ENCODE peak calls at places on chromosome 18, in nine cellular contexts. D, Z, Q, J, Y, H, O, L and S are unnamed samples.

GRCh38 chr18:12639990-12640880 is 17.7 kb downstream of the SPIRE1 start:
- DNase-seq in O (peak), D (no peak), J (no peak), H (no peak), Z (no peak), Q (peak), L (no peak), Y (no peak), S (peak)

GRCh38 chr18:43563780-43564179 is 286.5 kb upstream of the SYT4 start:
- DNase-seq in H (no peak), L (peak), O (peak), Y (no peak), J (no peak), D (peak), Q (peak), Z (peak), S (peak)

GRCh38 chr18:63828120-63828519 is 52.9 kb downstream of the SERPINB7 start:
- DNase-seq in L (no peak), H (no peak), Y (no peak), J (no peak), Q (no peak), D (no peak), O (no peak), Z (no peak), S (no peak)

GRCh38 chr18:49178736-49179135 is 228.0 kb upstream of the SMAD7 start:
- DNase-seq in H (no peak), Y (no peak), Q (no peak), L (no peak), O (no peak), J (no peak), Z (no peak), D (peak), S (peak)

GRCh38 chr18:78521136-78521535 is 458.5 kb upstream of the SALL3 start:
- DNase-seq in J (no peak), D (no peak), O (no peak), H (no peak), Z (no peak), L (no peak), Q (no peak), Y (no peak), S (no peak)

GRCh38 chr18:57073516-57074187 is 73.2 kb upstream of the BOD1L2 start:
- DNase-seq in Y (no peak), J (no peak), Z (no peak), H (no peak), O (no peak), Q (no peak), L (no peak), D (no peak), S (no peak)

GRCh38 chr18:46392576-46392975 is 264.4 kb downstream of the LOXHD1 start:
- DNase-seq in Y (no peak), O (no peak), L (no peak), J (no peak), H (no peak), Z (no peak), D (no peak), Q (no peak), S (no peak)

GRCh38 chr18:77572537-77572936 is 322.9 kb downstream of the GALR1 start:
- DNase-seq in Y (no peak), J (no peak), H (no peak), Z (no peak), L (no peak), Q (no peak), D (no peak), O (no peak), S (no peak)

GRCh38 chr18:13159579-13159978 is 59.0 kb upstream of the LDLRAD4 start:
- DNase-seq in Y (no peak), L (peak), Z (no peak), O (peak), D (peak), J (no peak), Q (peak), H (no peak), S (peak)

GRCh38 chr18:48839819-48840490 is 110.8 kb downstream of the SMAD7 start:
- DNase-seq in Y (no peak), O (no peak), H (peak), L (no peak), Z (no peak), Q (no peak), J (peak), D (no peak), S (no peak)

GRCh38 chr18:76410660-76411417 is 84.2 kb downstream of the ZNF516 start:
- DNase-seq in Q (no peak), L (no peak), Z (no peak), Y (no peak), O (no peak), D (no peak), J (no peak), H (no peak), S (no peak)

GRCh38 chr18:76357585-76358265 is 137.3 kb downstream of the ZNF516 start:
- DNase-seq in Q (no peak), Y (no peak), O (peak), H (no peak), D (no peak), J (no peak), L (no peak), Z (no peak), S (peak)

GRCh38 chr18:49055787-49056186 is 105.0 kb upstream of the SMAD7 start:
- DNase-seq in Y (peak), Z (peak), D (no peak), H (peak), Q (peak), J (no peak), L (peak), O (peak), S (peak)

GRCh38 chr18:68244786-68245185 is 470.1 kb downstream of the TMX3 start:
- DNase-seq in Q (peak), D (no peak), O (peak), H (no peak), L (no peak), Z (no peak), J (no peak), Y (no peak), S (peak)

GRCh38 chr18:2979027-2979570 is 33.8 kb downstream of the LPIN2 start:
- DNase-seq in Q (peak), D (no peak), J (no peak), Y (no peak), H (no peak), Z (no peak), O (peak), L (no peak), S (peak)

GRCh38 chr18:78686976-78687685 is 292.5 kb upstream of the SALL3 start:
- DNase-seq in H (no peak), O (no peak), L (no peak), Z (no peak), Q (no peak), J (no peak), D (no peak), Y (no peak), S (no peak)

GRCh38 chr18:12044591-12044990 is 49.1 kb upstream of the ANKRD62 start:
- DNase-seq in H (no peak), D (no peak), Y (no peak), O (peak), L (no peak), Z (no peak), J (no peak), Q (peak), S (no peak)

GRCh38 chr18:46680784-46681695 is 24.0 kb upstream of the LOXHD1 start:
- DNase-seq in J (no peak), Y (no peak), D (no peak), Q (no peak), Z (no peak), L (no peak), H (no peak), O (no peak), S (no peak)

GRCh38 chr18:27948981-27949380 is 227.9 kb downstream of the CDH2 start:
- DNase-seq in D (no peak), J (no peak), O (peak), H (no peak), Z (no peak), Y (no peak), L (no peak), Q (peak), S (no peak)

GRCh38 chr18:75408554-75409506 is 18.7 kb downstream of the SMIM21 start:
- DNase-seq in L (peak), J (no peak), Q (peak), O (peak), D (no peak), Z (no peak), H (no peak), Y (no peak), S (peak)

GRCh38 chr18:41721103-41721502 is 233.9 kb upstream of the PIK3C3 start:
- DNase-seq in D (no peak), O (no peak), Z (no peak), L (no peak), Q (no peak), H (no peak), Y (no peak), J (no peak), S (no peak)

DNA sequence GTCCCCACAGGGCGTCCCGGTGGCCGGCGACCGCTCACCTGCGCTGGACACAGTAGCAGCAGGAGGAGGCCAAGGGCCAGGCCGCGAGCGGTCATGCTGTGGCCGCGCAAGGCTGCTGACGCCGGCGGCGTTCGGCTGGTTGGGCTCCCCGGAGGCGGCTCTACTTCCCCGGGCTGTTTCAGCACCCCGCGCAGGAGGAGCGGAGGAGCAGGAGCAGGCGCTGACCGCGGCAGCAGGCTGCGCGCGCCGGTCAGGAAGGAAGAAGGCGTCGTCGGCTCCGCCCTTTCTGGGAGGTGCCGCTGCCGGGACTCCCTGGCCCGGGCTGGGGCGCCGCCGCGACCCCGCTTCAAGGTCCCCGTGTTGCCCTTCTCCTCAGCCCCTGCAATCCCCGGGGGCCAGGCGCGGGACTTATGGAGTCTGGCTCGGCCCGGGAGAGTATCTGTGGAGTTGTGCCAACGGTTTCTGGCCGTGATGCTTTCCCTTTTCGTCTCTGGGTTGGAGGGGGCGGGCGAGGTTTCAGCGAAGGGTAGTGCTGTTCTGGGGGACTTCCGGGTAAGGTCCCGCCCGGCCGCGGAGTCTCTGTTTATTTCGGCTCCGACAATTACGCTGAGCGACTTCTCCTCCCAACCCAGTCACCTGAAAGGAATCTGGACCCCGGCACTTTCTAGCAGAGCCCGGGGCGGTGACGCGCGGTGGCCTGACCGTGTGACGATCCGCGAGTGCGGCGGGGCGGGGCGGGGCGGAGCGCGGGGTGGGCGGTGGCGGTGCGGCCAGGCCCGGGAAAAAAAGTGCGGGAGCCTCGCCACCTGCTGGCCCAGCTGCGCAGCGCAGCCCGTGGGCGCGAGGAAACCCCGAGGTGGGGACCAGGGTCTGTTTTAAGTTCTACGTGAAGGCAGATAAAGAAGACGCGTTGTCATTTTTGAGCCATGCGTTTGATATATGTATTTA is at the start of gene NPC1:
- DNase-seq in Z (peak), Q (peak), H (peak), O (peak), Y (peak), J (peak), D (peak), L (peak), S (peak)
- TF ChIP-seq CTCF in Z (peak), Q (peak), H (peak), O (peak), Y (peak), J (peak), D (peak), L (peak), S (peak)

GRCh38 chr18:5632041-5632440 is 88.2 kb upstream of the EPB41L3 start:
- DNase-seq in Y (no peak), L (no peak), Z (no peak), Q (no peak), J (no peak), H (no peak), D (no peak), O (no peak), S (no peak)

GRCh38 chr18:5628512-5629255 is 84.9 kb upstream of the EPB41L3 start:
- DNase-seq in J (peak), Y (peak), Z (peak), H (peak), D (peak), Q (peak), L (no peak), O (peak), S (peak)

GRCh38 chr18:5630057-5630765 is 86.4 kb upstream of the EPB41L3 start:
- DNase-seq in L (no peak), D (peak), Q (no peak), Z (peak), J (peak), H (peak), O (peak), Y (peak), S (peak)

GRCh38 chr18:5627756-5628511 is 84.1 kb upstream of the EPB41L3 start:
- DNase-seq in H (no peak), Z (no peak), Y (no peak), O (no peak), J (no peak), D (no peak), L (no peak), Q (no peak), S (no peak)

DNA sequence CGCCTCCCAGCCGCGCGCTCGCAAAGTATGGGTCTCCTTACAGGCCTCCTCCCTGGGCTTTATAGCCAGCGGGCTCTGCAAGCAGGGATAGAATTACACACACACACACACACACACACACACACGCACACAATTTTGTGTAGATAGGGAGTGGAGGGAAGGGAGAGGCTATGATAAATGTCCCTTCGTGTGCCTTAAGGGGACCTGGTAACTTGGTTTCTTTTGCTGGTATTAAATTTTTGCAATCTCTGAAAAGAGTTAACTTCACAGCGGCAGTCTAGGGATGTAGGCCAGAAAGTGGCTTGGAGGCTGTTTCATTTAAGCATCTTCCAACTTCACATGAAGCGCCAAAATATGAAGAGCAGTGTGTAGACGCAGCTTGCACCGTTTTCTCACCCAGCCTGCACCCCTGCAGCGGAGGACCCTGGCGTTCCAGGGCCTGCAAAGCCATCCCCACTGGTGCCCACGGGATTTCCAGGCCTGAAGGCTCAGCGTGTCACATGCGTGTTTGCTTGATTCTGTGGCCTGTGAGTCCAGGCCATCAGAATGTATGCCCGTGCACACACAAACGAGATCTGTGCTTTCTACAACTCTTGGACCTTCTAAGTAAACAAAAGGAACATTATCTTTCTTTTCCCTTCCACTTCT is 87.1 kb upstream of the EPB41L3 start:
- DNase-seq in Y (no peak), H (no peak), O (no peak), D (no peak), J (no peak), Q (peak), Z (peak), L (no peak), S (no peak)
- H3K4me3 ChIP-seq in Y (peak), H (peak), O (no peak), D (peak), J (no peak), Q (no peak), Z (no peak), L (no peak), S (no peak)

GRCh38 chr18:10537765-10538164 is 11.9 kb downstream of the NAPG start:
- DNase-seq in H (no peak), D (no peak), O (no peak), Z (no peak), Y (no peak), Q (no peak), L (no peak), J (no peak), S (no peak)
- TF ChIP-seq CTCF in H (no peak), D (no peak), O (no peak), Z (no peak), Y (no peak), Q (no peak), L (no peak), J (no peak), S (no peak)

DNA sequence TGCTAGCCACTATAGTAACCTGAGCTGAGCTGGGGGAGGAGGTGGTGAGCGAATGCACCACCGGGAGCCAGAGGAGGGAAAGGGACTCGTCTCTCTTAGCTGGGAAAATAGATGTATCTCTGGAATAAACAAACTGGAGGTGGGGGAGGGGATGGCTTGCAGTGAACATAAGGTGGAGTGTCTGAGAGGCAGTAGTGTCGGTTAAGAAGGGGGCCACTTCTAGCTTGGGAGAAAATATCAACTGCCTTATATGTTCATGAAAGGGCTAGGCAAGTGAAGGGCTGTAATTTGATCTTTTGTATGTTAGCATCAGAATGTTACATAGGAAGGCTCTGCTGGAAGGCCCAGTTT is 2.2 kb downstream of the SETBP1 start:
- DNase-seq in J (peak), L (no peak), H (no peak), D (peak), Z (no peak), Q (no peak), Y (no peak), O (peak), S (no peak)
- H3K4me3 ChIP-seq in J (peak), L (peak), H (peak), D (peak), Z (no peak), Q (no peak), Y (peak), O (peak), S (peak)

GRCh38 chr18:33757037-33757436 is 179.0 kb downstream of the ASXL3 start:
- DNase-seq in L (no peak), D (no peak), Y (no peak), Z (no peak), Q (peak), J (no peak), O (peak), H (no peak), S (peak)

GRCh38 chr18:33749831-33750230 is 171.8 kb downstream of the ASXL3 start:
- DNase-seq in J (no peak), Q (no peak), Z (no peak), D (no peak), Y (no peak), H (no peak), L (no peak), O (no peak), S (no peak)

GRCh38 chr18:33755918-33756590 is 178.0 kb downstream of the ASXL3 start:
- DNase-seq in H (no peak), J (no peak), Q (peak), D (no peak), Z (no peak), L (peak), Y (no peak), O (peak), S (peak)

GRCh38 chr18:33746261-33746660 is 168.2 kb downstream of the ASXL3 start:
- DNase-seq in L (no peak), D (no peak), H (no peak), Z (no peak), O (no peak), J (no peak), Q (no peak), Y (no peak), S (no peak)

GRCh38 chr18:33751613-33752221 is 173.7 kb downstream of the ASXL3 start:
- DNase-seq in L (no peak), D (peak), Q (no peak), Z (no peak), J (no peak), H (no peak), O (peak), Y (no peak), S (peak)
- TF ChIP-seq CTCF in L (peak), D (peak), Q (peak), Z (peak), J (peak), H (peak), O (peak), Y (peak), S (peak)

GRCh38 chr18:55544028-55544427 is 44.0 kb downstream of the TCF4 start:
- DNase-seq in Z (no peak), Y (no peak), D (no peak), O (no peak), Q (no peak), H (no peak), L (no peak), J (no peak), S (no peak)
- H3K4me3 ChIP-seq in Z (no peak), Y (no peak), D (no peak), O (no peak), Q (no peak), H (no peak), L (no peak), J (no peak), S (no peak)

GRCh38 chr18:74289946-74290478 is 1.8 kb downstream of the CYB5A start:
- DNase-seq in O (no peak), Y (no peak), Q (no peak), Z (no peak), H (no peak), L (no peak), J (no peak), D (no peak), S (no peak)

GRCh38 chr18:74289137-74289536 is 2.6 kb downstream of the CYB5A start:
- DNase-seq in Y (no peak), Z (no peak), J (no peak), Q (no peak), D (no peak), O (peak), H (no peak), L (no peak), S (peak)

GRCh38 chr18:74292541-74292858 is 737 bp upstream of the CYB5A start:
- DNase-seq in O (no peak), H (no peak), D (no peak), Z (no peak), Y (no peak), L (no peak), J (no peak), Q (no peak), S (no peak)

GRCh38 chr18:74291771-74292540 is at the start of gene CYB5A:
- DNase-seq in L (peak), Z (peak), H (peak), D (peak), Y (peak), J (peak), Q (peak), O (peak), S (peak)

GRCh38 chr18:74290831-74291770 is 662 bp downstream of the CYB5A start:
- DNase-seq in O (no peak), H (no peak), D (peak), J (peak), L (no peak), Z (no peak), Q (no peak), Y (peak), S (no peak)
- TF ChIP-seq CTCF in O (peak), H (no peak), D (peak), J (no peak), L (no peak), Z (no peak), Q (no peak), Y (peak), S (no peak)